ENCODE peak calls at places on chromosomes 16 and 17, in six cellular contexts. G, D, K, F, I and S are unnamed samples.

GRCh38 chr16:87389245-87389644 is 2.9 kb upstream of the MAP1LC3B start:
- DNase-seq in F (no peak), D (no peak), G (no peak), I (no peak), K (no peak), S (no peak)

GRCh38 chr16:85484337-85485295 is 128.5 kb upstream of the GSE1 start:
- DNase-seq in G (peak), K (no peak), D (no peak), I (no peak), F (no peak), S (no peak)

GRCh38 chr17:27294689-27295630 is 1.0 kb downstream of the WSB1 start:
- DNase-seq in I (peak), G (peak), K (peak), F (peak), D (peak), S (peak)

GRCh38 chr16:85555549-85556455 is 57.3 kb upstream of the GSE1 start:
- DNase-seq in D (no peak), G (peak), K (peak), F (no peak), I (peak), S (peak)

GRCh38 chr17:75878174-75878998 is at the start of gene TRIM47:
- DNase-seq in K (peak), I (no peak), D (no peak), F (peak), G (peak), S (no peak)

GRCh38 chr16:47358816-47359215 is 102.0 kb downstream of the ITFG1 start:
- DNase-seq in G (no peak), D (no peak), F (no peak), I (no peak), K (no peak), S (no peak)

GRCh38 chr17:7626956-7627249 is 718 bp downstream of the SAT2 start:
- DNase-seq in G (no peak), D (no peak), K (no peak), I (no peak), F (no peak), S (no peak)

GRCh38 chr17:68613739-68614298 is 12.7 kb upstream of the FAM20A start:
- DNase-seq in K (no peak), G (peak), I (no peak), D (no peak), F (peak), S (peak)

GRCh38 chr16:66904846-66905632 is 13.6 kb downstream of the CDH16 start:
- DNase-seq in D (no peak), F (no peak), I (no peak), K (no peak), G (no peak), S (no peak)

GRCh38 chr17:42670199-42670924 is 6.4 kb downstream of the PLEKHH3 start:
- DNase-seq in I (no peak), D (no peak), G (no peak), F (peak), K (no peak), S (peak)

GRCh38 chr17:71628306-71628705 is 492.5 kb upstream of the SOX9 start:
- DNase-seq in G (no peak), F (no peak), K (no peak), D (no peak), I (no peak), S (no peak)

GRCh38 chr16:68652659-68653058 is 7.5 kb downstream of the CDH3 start:
- DNase-seq in D (no peak), G (no peak), F (no peak), I (no peak), K (no peak), S (no peak)

GRCh38 chr16:66135376-66135775 is 231.1 kb upstream of the CDH5 start:
- DNase-seq in F (peak), G (no peak), K (peak), I (no peak), D (no peak), S (no peak)

GRCh38 chr16:51773051-51773450 is 622.0 kb upstream of the SALL1 start:
- DNase-seq in I (no peak), G (no peak), D (no peak), F (peak), K (no peak), S (no peak)

GRCh38 chr16:4947722-4948503 is 10.2 kb upstream of the SEC14L5 start:
- DNase-seq in G (peak), F (peak), K (peak), I (no peak), D (no peak), S (no peak)

GRCh38 chr17:44038604-44039007 is 23.8 kb upstream of the TMEM101 start:
- DNase-seq in F (no peak), K (no peak), G (no peak), D (no peak), I (no peak), S (no peak)

GRCh38 chr17:45410144-45411091 is 22.3 kb downstream of the ARHGAP27 start:
- DNase-seq in F (no peak), G (no peak), I (peak), D (no peak), K (peak), S (peak)

GRCh38 chr16:85759631-85760419 is 8.9 kb upstream of the C16orf74 start:
- DNase-seq in F (peak), K (no peak), G (no peak), I (no peak), D (no peak), S (no peak)